ENCODE peak calls at places on chromosomes 7 and 10, in eight cellular contexts. I, T, M, Q, L, P, B and W are unnamed samples.

GRCh38 chr7:106599343-106599698 is 61.6 kb downstream of the CCDC71L start:
- DNase-seq in I (peak; percentile 46), T (peak; percentile 42), M (no peak), Q (peak; percentile 31), L (no peak), P (no peak), B (no peak), W (no peak)

GRCh38 chr7:24963218-24963617 is 16.8 kb downstream of the OSBPL3 start:
- DNase-seq in I (peak; percentile 35), T (peak; percentile 51), M (peak; percentile 69), Q (no peak), L (peak; percentile 74), P (peak; percentile 74), B (no peak), W (no peak)

GRCh38 chr7:55502988-55503514 is 69.3 kb downstream of the VOPP1 start:
- DNase-seq in I (no peak), T (no peak), M (no peak), Q (no peak), L (no peak), P (no peak), B (no peak), W (no peak)

GRCh38 chr7:26646666-26647065 is 217.7 kb downstream of the SKAP2 start:
- DNase-seq in I (no peak), T (no peak), M (no peak), Q (no peak), L (no peak), P (no peak), B (no peak), W (no peak)

GRCh38 chr10:34647848-34648247 is 167.2 kb downstream of the PARD3 start:
- DNase-seq in I (no peak), T (no peak), M (no peak), Q (no peak), L (no peak), P (no peak), B (no peak), W (no peak)

GRCh38 chr7:139451638-139452037 is 31.8 kb downstream of the KLRG2 start:
- DNase-seq in I (no peak), T (no peak), M (no peak), Q (no peak), L (no peak), P (no peak), B (no peak), W (no peak)

GRCh38 chr7:123283373-123283772 is 83.6 kb upstream of the SLC13A1 start:
- DNase-seq in I (no peak), T (no peak), M (no peak), Q (no peak), L (no peak), P (no peak), B (no peak), W (no peak)

GRCh38 chr10:131198401-131198800 is 113.1 kb downstream of the TCERG1L start:
- DNase-seq in I (no peak), T (peak; percentile 13), M (no peak), Q (no peak), L (no peak), P (no peak), B (no peak), W (no peak)

GRCh38 chr7:30428586-30429530 is 49.7 kb downstream of the NOD1 start:
- DNase-seq in I (peak; percentile 62), T (peak; percentile 79), M (no peak), Q (no peak), L (no peak), P (no peak), B (no peak), W (no peak)

GRCh38 chr10:58647366-58647765 is 134.7 kb downstream of the BICC1 start:
- DNase-seq in I (no peak), T (no peak), M (no peak), Q (no peak), L (no peak), P (no peak), B (no peak), W (no peak)

GRCh38 chr10:51250278-51250914 is 176.1 kb downstream of the PRKG1 start:
- DNase-seq in I (no peak), T (no peak), M (no peak), Q (no peak), L (no peak), P (no peak), B (no peak), W (no peak)

GRCh38 chr10:110871236-110872084 is at the start of gene PDCD4:
- DNase-seq in I (peak; percentile 100), T (peak; percentile 100), M (peak; percentile 100), Q (peak; percentile 99), L (peak; percentile 97), P (peak; percentile 99), B (peak; percentile 96), W (peak; percentile 93)

GRCh38 chr10:19209319-19209718 is 160.7 kb downstream of the MALRD1 start:
- DNase-seq in I (no peak), T (no peak), M (no peak), Q (no peak), L (no peak), P (no peak), B (no peak), W (no peak)

GRCh38 chr7:139426258-139427028 is 57.0 kb downstream of the KLRG2 start:
- DNase-seq in I (no peak), T (no peak), M (no peak), Q (no peak), L (no peak), P (no peak), B (no peak), W (no peak)

GRCh38 chr7:29132980-29133379 is 13.4 kb downstream of the CPVL start:
- DNase-seq in I (no peak), T (no peak), M (no peak), Q (no peak), L (no peak), P (no peak), B (no peak), W (no peak)

GRCh38 chr7:135320277-135320676 is 86.6 kb downstream of the STRA8 start:
- DNase-seq in I (peak; percentile 54), T (no peak), M (peak; percentile 91), Q (peak; percentile 31), L (no peak), P (peak; percentile 72), B (no peak), W (no peak)

GRCh38 chr7:107164092-107164491 is 4.7 kb upstream of the HBP1 start:
- DNase-seq in I (no peak), T (no peak), M (no peak), Q (no peak), L (no peak), P (no peak), B (no peak), W (no peak)

GRCh38 chr7:81684513-81685262 is 85.2 kb downstream of the HGF start:
- DNase-seq in I (peak; percentile 75), T (peak; percentile 87), M (peak; percentile 89), Q (peak; percentile 32), L (peak; percentile 85), P (peak; percentile 55), B (peak; percentile 5), W (no peak)

GRCh38 chr10:17764142-17764541 is 12.1 kb downstream of the TMEM236 start:
- DNase-seq in I (no peak), T (no peak), M (no peak), Q (no peak), L (no peak), P (no peak), B (no peak), W (no peak)

GRCh38 chr10:48239618-48240017 is 34.9 kb downstream of the FRMPD2 start:
- DNase-seq in I (no peak), T (no peak), M (no peak), Q (no peak), L (no peak), P (no peak), B (no peak), W (no peak)

GRCh38 chr10:6240254-6240653 is 37.5 kb downstream of the PFKFB3 start:
- DNase-seq in I (no peak), T (no peak), M (no peak), Q (no peak), L (no peak), P (no peak), B (no peak), W (no peak)

GRCh38 chr10:124237282-124237975 is 144.0 kb upstream of the CHST15 start:
- DNase-seq in I (no peak), T (no peak), M (no peak), Q (no peak), L (no peak), P (no peak), B (no peak), W (no peak)

GRCh38 chr7:136033413-136034031 is 56.4 kb upstream of the MTPN start:
- DNase-seq in I (no peak), T (peak; percentile 40), M (peak; percentile 53), Q (peak; percentile 32), L (no peak), P (no peak), B (peak; percentile 25), W (no peak)

GRCh38 chr10:95297402-95297801 is 6.6 kb upstream of the PDLIM1 start:
- DNase-seq in I (no peak), T (no peak), M (peak; percentile 38), Q (no peak), L (peak; percentile 88), P (no peak), B (no peak), W (no peak)

GRCh38 chr7:25407932-25408480 is 179.7 kb upstream of the NPVF start:
- DNase-seq in I (no peak), T (no peak), M (no peak), Q (no peak), L (no peak), P (no peak), B (no peak), W (no peak)

GRCh38 chr10:25508112-25508815 is 333.5 kb downstream of the GPR158 start:
- DNase-seq in I (no peak), T (no peak), M (no peak), Q (no peak), L (no peak), P (no peak), B (no peak), W (no peak)

GRCh38 chr7:47314728-47315601 is 266.9 kb downstream of the TNS3 start:
- DNase-seq in I (peak; percentile 17), T (no peak), M (peak; percentile 82), Q (no peak), L (no peak), P (peak; percentile 60), B (no peak), W (no peak)

GRCh38 chr10:102409604-102410426 is 8.8 kb downstream of the PSD start:
- DNase-seq in I (no peak), T (no peak), M (peak; percentile 9), Q (no peak), L (no peak), P (no peak), B (peak; percentile 21), W (no peak)

GRCh38 chr10:49508249-49508648 is 30.7 kb downstream of the ERCC6 start:
- DNase-seq in I (no peak), T (no peak), M (no peak), Q (no peak), L (peak; percentile 10), P (no peak), B (peak; percentile 38), W (peak; percentile 51)

GRCh38 chr10:93752761-93753160 is 5.0 kb upstream of the LGI1 start:
- DNase-seq in I (no peak), T (no peak), M (no peak), Q (no peak), L (no peak), P (no peak), B (no peak), W (no peak)

GRCh38 chr7:98251251-98251843 is 685 bp downstream of the TECPR1 start:
- DNase-seq in I (peak; percentile 84), T (peak; percentile 84), M (peak; percentile 63), Q (peak; percentile 49), L (peak; percentile 65), P (no peak), B (peak; percentile 48), W (peak; percentile 91)

GRCh38 chr10:10489765-10490164 is 527.9 kb upstream of the CELF2 start:
- DNase-seq in I (no peak), T (no peak), M (no peak), Q (no peak), L (no peak), P (no peak), B (no peak), W (no peak)

GRCh38 chr7:151410405-151411390 is 860 bp upstream of the WDR86 start:
- DNase-seq in I (no peak), T (no peak), M (peak; percentile 62), Q (no peak), L (no peak), P (no peak), B (no peak), W (no peak)

GRCh38 chr10:35464805-35465456 is 128.6 kb downstream of the CCNY start:
- DNase-seq in I (no peak), T (no peak), M (no peak), Q (no peak), L (no peak), P (no peak), B (no peak), W (no peak)